ENCODE peak calls at places on chromosomes 13 and 19, in seven cellular contexts. K, I, B, V, R, O and A are unnamed samples.

GRCh38 chr13:59950201-59950730 is 213.5 kb downstream of the DIAPH3 start:
- DNase-seq in V (no peak), O (no peak), R (no peak), K (no peak), B (no peak), I (no peak), A (no peak)

GRCh38 chr13:19681517-19681916 is 48.1 kb downstream of the MPHOSPH8 start:
- DNase-seq in K (no peak), V (no peak), R (no peak), B (no peak), I (no peak), O (no peak), A (no peak)

GRCh38 chr13:83086948-83087347 is 795.3 kb downstream of the SLITRK1 start:
- DNase-seq in O (no peak), K (no peak), B (no peak), V (no peak), R (no peak), I (peak; percentile 51), A (no peak)

GRCh38 chr13:43816401-43816889 is 29.7 kb upstream of the ENOX1 start:
- DNase-seq in I (no peak), O (no peak), V (no peak), B (no peak), R (no peak), K (no peak), A (no peak)

GRCh38 chr19:55525289-55526101 is 11.4 kb downstream of the SBK2 start:
- DNase-seq in B (no peak), I (no peak), R (no peak), O (no peak), V (no peak), K (no peak), A (peak; percentile 62)

GRCh38 chr13:51688937-51689336 is 104.7 kb downstream of the WDFY2 start:
- DNase-seq in B (no peak), O (no peak), V (no peak), R (no peak), I (no peak), K (no peak), A (no peak)

GRCh38 chr13:106691251-106691650 is 123.3 kb upstream of the ARGLU1 start:
- DNase-seq in O (no peak), V (no peak), I (no peak), R (no peak), K (no peak), B (peak; percentile 27), A (no peak)

GRCh38 chr13:23671902-23672301 is 101.7 kb downstream of the TNFRSF19 start:
- DNase-seq in B (no peak), K (no peak), I (peak; percentile 43), O (no peak), V (no peak), R (no peak), A (no peak)

GRCh38 chr19:48480151-48480475 is 10.9 kb downstream of the CYTH2 start:
- DNase-seq in B (no peak), O (peak; percentile 89), V (no peak), R (no peak), K (no peak), I (no peak), A (no peak)

GRCh38 chr13:77492982-77493381 is 42.5 kb upstream of the SCEL start:
- DNase-seq in I (peak; percentile 69), K (no peak), R (no peak), O (no peak), B (no peak), V (no peak), A (no peak)

GRCh38 chr19:45442927-45443461 is 19.3 kb upstream of the ERCC1 start:
- DNase-seq in R (peak; percentile 63), O (peak; percentile 80), I (peak; percentile 19), K (no peak), V (no peak), B (no peak), A (peak; percentile 68)

GRCh38 chr19:31260171-31260933 is 88.9 kb downstream of the TSHZ3 start:
- DNase-seq in B (no peak), O (no peak), K (no peak), V (no peak), R (no peak), I (no peak), A (no peak)

GRCh38 chr19:35561436-35561835 is 2.0 kb downstream of the ATP4A start:
- DNase-seq in R (no peak), I (no peak), O (no peak), V (no peak), K (no peak), B (no peak), A (no peak)

GRCh38 chr13:30409911-30410704 is 12.2 kb upstream of the UBE2L5 start:
- DNase-seq in B (no peak), I (peak; percentile 21), R (no peak), O (peak; percentile 83), V (no peak), K (no peak), A (no peak)

GRCh38 chr19:48524728-48525127 is 13.1 kb upstream of the LMTK3 start:
- DNase-seq in V (no peak), K (no peak), O (no peak), B (no peak), R (no peak), I (no peak), A (no peak)

GRCh38 chr19:44608391-44608821 is 5.0 kb upstream of the IGSF23 start:
- DNase-seq in I (peak; percentile 54), B (no peak), R (no peak), K (no peak), O (no peak), V (no peak), A (no peak)

GRCh38 chr19:2173841-2174577 is 10.3 kb downstream of the DOT1L start:
- DNase-seq in B (no peak), I (no peak), R (no peak), O (no peak), K (no peak), V (no peak), A (no peak)

GRCh38 chr13:30978981-30979956 is 46.8 kb downstream of the TEX26 start:
- DNase-seq in V (no peak), I (peak; percentile 42), B (peak; percentile 49), K (peak; percentile 60), O (no peak), R (no peak), A (peak; percentile 41)

GRCh38 chr13:76685938-76686337 is 200.3 kb downstream of the KCTD12 start:
- DNase-seq in I (no peak), V (no peak), O (no peak), R (no peak), K (no peak), B (no peak), A (no peak)

GRCh38 chr13:30072818-30073186 is 222.4 kb upstream of the UBL3 start:
- DNase-seq in K (no peak), O (no peak), R (no peak), B (no peak), I (no peak), V (no peak), A (no peak)

GRCh38 chr19:41376998-41377365 is 649 bp downstream of the TMEM91 start:
- DNase-seq in R (no peak), V (no peak), O (no peak), I (no peak), B (no peak), K (no peak), A (no peak)

GRCh38 chr19:6587093-6587820 is 3.7 kb downstream of the CD70 start:
- DNase-seq in K (peak; percentile 72), R (no peak), I (no peak), O (no peak), V (no peak), B (no peak), A (no peak)

GRCh38 chr19:43651758-43652545 is 12.3 kb upstream of the CADM4 start:
- DNase-seq in R (no peak), I (peak; percentile 59), V (no peak), K (no peak), B (no peak), O (peak; percentile 80), A (peak; percentile 77)

GRCh38 chr13:29758591-29759114 is 91.8 kb downstream of the UBL3 start:
- DNase-seq in O (no peak), V (no peak), B (no peak), I (peak; percentile 91), K (no peak), R (peak; percentile 36), A (no peak)

GRCh38 chr13:33743438-33744368 is 74.2 kb upstream of the RFC3 start:
- DNase-seq in I (no peak), V (no peak), B (no peak), R (no peak), K (no peak), O (no peak), A (no peak)

GRCh38 chr13:81184556-81185265 is 843.8 kb upstream of the SPRY2 start:
- DNase-seq in I (peak; percentile 73), O (no peak), R (no peak), K (no peak), V (no peak), B (no peak), A (no peak)
- H3K27ac ChIP-seq in I (peak overlapping the region; percentile 57), O (no peak overlapping the region), R (no peak overlapping the region), K (no peak overlapping the region), V (no peak overlapping the region), B (no peak overlapping the region), A (no peak overlapping the region)

GRCh38 chr19:16834747-16835146 is 5.5 kb downstream of the SIN3B start:
- DNase-seq in V (no peak), I (peak; percentile 54), O (no peak), K (no peak), B (no peak), R (no peak), A (no peak)
- H3K36me3 ChIP-seq in V (peaks cover 45% of the 10 kb centered on the region), I (peaks cover 61% of the 10 kb centered on the region), O (peaks cover 7% of the 10 kb centered on the region), K (peaks cover 34% of the 10 kb centered on the region), B (peaks cover 39% of the 10 kb centered on the region), R (peaks cover 77% of the 10 kb centered on the region), A (peaks cover 58% of the 10 kb centered on the region)

DNA sequence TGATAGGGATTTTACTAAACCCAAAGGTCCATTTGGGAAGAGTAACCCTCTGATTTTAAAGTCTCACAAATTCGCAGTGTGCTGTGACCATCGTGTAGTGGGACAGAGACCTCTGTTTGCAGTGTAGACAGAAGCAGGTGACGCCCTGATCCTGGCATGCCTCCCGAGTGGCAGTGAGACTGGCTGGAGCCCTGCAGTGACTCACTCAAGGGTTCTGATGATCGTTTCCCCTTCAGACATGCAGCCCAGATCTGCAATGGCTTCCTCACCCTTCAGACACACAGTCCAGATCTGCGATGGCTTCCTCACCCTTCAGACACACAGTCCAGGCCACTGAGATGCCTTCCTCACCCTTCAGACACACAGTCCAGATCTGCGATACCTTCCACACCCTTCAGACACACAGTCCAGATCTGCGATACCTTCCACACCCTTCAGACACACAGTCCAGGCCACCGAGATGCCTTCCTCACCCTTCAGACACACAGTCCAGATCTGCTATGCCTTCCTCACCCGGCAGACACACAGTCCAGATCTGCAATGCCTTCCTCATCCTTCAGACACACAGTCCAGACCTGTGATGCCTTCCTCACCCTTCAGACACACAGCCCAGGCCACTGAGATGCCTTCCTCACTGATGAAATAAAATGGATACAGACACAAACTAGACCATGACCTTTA is 125.2 kb downstream of the ATP11A start:
- DNase-seq in I (peak; percentile 34), O (peak; percentile 48), V (no peak), R (no peak), K (no peak), B (no peak), A (no peak)
- H3K27ac ChIP-seq in I (no peak overlapping the region), O (no peak overlapping the region), V (no peak overlapping the region), R (no peak overlapping the region), K (no peak overlapping the region), B (no peak overlapping the region), A (no peak overlapping the region)

DNA sequence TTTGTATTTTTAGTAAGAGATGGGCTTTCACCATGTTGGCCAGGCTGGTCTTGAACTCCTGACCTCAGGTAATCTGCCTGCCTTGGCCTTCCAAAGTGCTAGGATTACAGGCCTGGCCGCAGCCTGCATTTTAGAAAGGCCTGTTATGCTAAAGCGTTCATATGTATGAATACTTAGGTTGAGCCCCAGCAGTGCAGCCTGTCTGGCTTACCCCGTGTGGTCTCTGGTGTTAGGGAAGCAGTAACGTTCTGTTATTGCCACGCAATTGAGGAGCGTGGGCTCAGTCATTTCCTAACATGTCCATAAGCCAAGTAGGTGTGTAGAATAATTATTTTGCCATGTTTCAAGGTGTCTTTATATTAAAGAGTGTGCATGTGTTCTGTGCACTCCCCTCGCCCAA is 14.3 kb downstream of the HNRNPM start:
- DNase-seq in R (no peak), O (no peak), V (no peak), I (no peak), B (no peak), K (no peak), A (no peak)
- H3K36me3 ChIP-seq in R (peaks cover 29% of the 10 kb centered on the region), O (no peaks in the 10 kb centered on the region), V (peaks cover 15% of the 10 kb centered on the region), I (peaks cover 82% of the 10 kb centered on the region), B (peaks cover 36% of the 10 kb centered on the region), K (peaks cover 10% of the 10 kb centered on the region), A (peaks cover 95% of the 10 kb centered on the region)